ENCODE peak calls at places on chromosomes 7 and 10, in eight cellular contexts. One of them, this sample, is unnamed.

GRCh38 chr10:89553064-89553734 is 17.8 kb upstream of the SLC16A12 start:
- DNase-seq in suprapubic skin: no peak
- DNase-seq in uterus: no peak
- DNase-seq in IMR-90: peak
- DNase-seq in prostate gland: no peak
- DNase-seq in adrenal gland: no peak
- DNase-seq in transverse colon: no peak
- DNase-seq in lower leg skin: no peak
- DNase-seq in this sample: peak

GRCh38 chr7:55363386-55364170 is 1.6 kb upstream of the LANCL2 start:
- DNase-seq in suprapubic skin: no peak
- DNase-seq in uterus: no peak
- DNase-seq in lower leg skin: no peak
- DNase-seq in prostate gland: no peak
- DNase-seq in adrenal gland: no peak
- DNase-seq in IMR-90: no peak
- DNase-seq in transverse colon: no peak
- DNase-seq in this sample: no peak

GRCh38 chr10:102410427-102411073 is 8.0 kb downstream of the PSD start:
- DNase-seq in lower leg skin: no peak
- DNase-seq in prostate gland: no peak
- DNase-seq in IMR-90: no peak
- DNase-seq in uterus: peak
- DNase-seq in transverse colon: no peak
- DNase-seq in adrenal gland: no peak
- DNase-seq in suprapubic skin: no peak
- DNase-seq in this sample: no peak

GRCh38 chr10:84012831-84013458 is 126.4 kb upstream of the GHITM start:
- DNase-seq in uterus: no peak
- DNase-seq in IMR-90: no peak
- DNase-seq in adrenal gland: no peak
- DNase-seq in transverse colon: no peak
- DNase-seq in lower leg skin: no peak
- DNase-seq in prostate gland: no peak
- DNase-seq in suprapubic skin: no peak
- DNase-seq in this sample: no peak

GRCh38 chr7:11237742-11238141 is 264.1 kb downstream of the PHF14 start:
- DNase-seq in prostate gland: no peak
- DNase-seq in adrenal gland: no peak
- DNase-seq in IMR-90: no peak
- DNase-seq in uterus: no peak
- DNase-seq in suprapubic skin: no peak
- DNase-seq in lower leg skin: no peak
- DNase-seq in transverse colon: no peak
- DNase-seq in this sample: peak

GRCh38 chr10:22737587-22737986 is 23.2 kb upstream of the PIP4K2A start:
- DNase-seq in IMR-90: peak
- DNase-seq in transverse colon: no peak
- DNase-seq in adrenal gland: no peak
- DNase-seq in suprapubic skin: no peak
- DNase-seq in prostate gland: no peak
- DNase-seq in lower leg skin: peak
- DNase-seq in uterus: no peak
- DNase-seq in this sample: peak

GRCh38 chr10:6382081-6382480 is 179.3 kb downstream of the PFKFB3 start:
- DNase-seq in prostate gland: no peak
- DNase-seq in uterus: no peak
- DNase-seq in lower leg skin: no peak
- DNase-seq in adrenal gland: peak
- DNase-seq in suprapubic skin: no peak
- DNase-seq in IMR-90: peak
- DNase-seq in transverse colon: peak
- DNase-seq in this sample: no peak

GRCh38 chr7:20778063-20778721 is 8.5 kb downstream of the SP8 start:
- DNase-seq in transverse colon: peak
- DNase-seq in adrenal gland: no peak
- DNase-seq in lower leg skin: no peak
- DNase-seq in suprapubic skin: no peak
- DNase-seq in uterus: no peak
- DNase-seq in prostate gland: peak
- DNase-seq in IMR-90: no peak
- DNase-seq in this sample: no peak

GRCh38 chr7:130490888-130491771 is 755 bp upstream of the MEST start:
- DNase-seq in suprapubic skin: no peak
- DNase-seq in lower leg skin: no peak
- DNase-seq in prostate gland: peak
- DNase-seq in IMR-90: peak
- DNase-seq in adrenal gland: peak
- DNase-seq in transverse colon: peak
- DNase-seq in uterus: peak
- DNase-seq in this sample: no peak

GRCh38 chr7:129843365-129843898 is 109.3 kb downstream of the UBE2H start:
- DNase-seq in prostate gland: no peak
- DNase-seq in transverse colon: no peak
- DNase-seq in lower leg skin: no peak
- DNase-seq in IMR-90: no peak
- DNase-seq in suprapubic skin: no peak
- DNase-seq in adrenal gland: no peak
- DNase-seq in uterus: no peak
- DNase-seq in this sample: no peak

GRCh38 chr10:124225029-124225467 is 131.7 kb upstream of the CHST15 start:
- DNase-seq in transverse colon: no peak
- DNase-seq in suprapubic skin: no peak
- DNase-seq in uterus: no peak
- DNase-seq in adrenal gland: no peak
- DNase-seq in prostate gland: no peak
- DNase-seq in lower leg skin: no peak
- DNase-seq in IMR-90: no peak
- DNase-seq in this sample: no peak

GRCh38 chr7:25031007-25031406 is 51.0 kb upstream of the OSBPL3 start:
- DNase-seq in lower leg skin: no peak
- DNase-seq in uterus: no peak
- DNase-seq in adrenal gland: no peak
- DNase-seq in IMR-90: no peak
- DNase-seq in transverse colon: peak
- DNase-seq in suprapubic skin: no peak
- DNase-seq in prostate gland: no peak
- DNase-seq in this sample: no peak

GRCh38 chr10:114662651-114663217 is 4.7 kb upstream of the ABLIM1 start:
- DNase-seq in lower leg skin: no peak
- DNase-seq in transverse colon: no peak
- DNase-seq in IMR-90: no peak
- DNase-seq in adrenal gland: no peak
- DNase-seq in suprapubic skin: no peak
- DNase-seq in prostate gland: no peak
- DNase-seq in uterus: no peak
- DNase-seq in this sample: no peak

GRCh38 chr10:132630666-132631347 is 93.2 kb downstream of the INPP5A start:
- DNase-seq in IMR-90: no peak
- DNase-seq in lower leg skin: no peak
- DNase-seq in suprapubic skin: peak
- DNase-seq in uterus: peak
- DNase-seq in adrenal gland: peak
- DNase-seq in transverse colon: peak
- DNase-seq in prostate gland: no peak
- DNase-seq in this sample: no peak

GRCh38 chr7:29987083-29987482 is 2.5 kb downstream of the SCRN1 start:
- DNase-seq in suprapubic skin: no peak
- DNase-seq in uterus: no peak
- DNase-seq in lower leg skin: no peak
- DNase-seq in adrenal gland: no peak
- DNase-seq in transverse colon: no peak
- DNase-seq in IMR-90: peak
- DNase-seq in prostate gland: no peak
- DNase-seq in this sample: peak

GRCh38 chr7:1936006-1936310 is 265.9 kb downstream of the ELFN1 start:
- DNase-seq in uterus: no peak
- DNase-seq in prostate gland: no peak
- DNase-seq in suprapubic skin: no peak
- DNase-seq in IMR-90: no peak
- DNase-seq in adrenal gland: no peak
- DNase-seq in lower leg skin: no peak
- DNase-seq in transverse colon: no peak
- DNase-seq in this sample: no peak
- TF ChIP-seq POLR2A in uterus: no peak
- TF ChIP-seq POLR2A in prostate gland: no peak
- TF ChIP-seq POLR2A in suprapubic skin: no peak
- TF ChIP-seq POLR2A in IMR-90: no peak
- TF ChIP-seq POLR2A in adrenal gland: no peak
- TF ChIP-seq POLR2A in lower leg skin: no peak
- TF ChIP-seq POLR2A in transverse colon: no peak
- TF ChIP-seq POLR2A in this sample: no peak

DNA sequence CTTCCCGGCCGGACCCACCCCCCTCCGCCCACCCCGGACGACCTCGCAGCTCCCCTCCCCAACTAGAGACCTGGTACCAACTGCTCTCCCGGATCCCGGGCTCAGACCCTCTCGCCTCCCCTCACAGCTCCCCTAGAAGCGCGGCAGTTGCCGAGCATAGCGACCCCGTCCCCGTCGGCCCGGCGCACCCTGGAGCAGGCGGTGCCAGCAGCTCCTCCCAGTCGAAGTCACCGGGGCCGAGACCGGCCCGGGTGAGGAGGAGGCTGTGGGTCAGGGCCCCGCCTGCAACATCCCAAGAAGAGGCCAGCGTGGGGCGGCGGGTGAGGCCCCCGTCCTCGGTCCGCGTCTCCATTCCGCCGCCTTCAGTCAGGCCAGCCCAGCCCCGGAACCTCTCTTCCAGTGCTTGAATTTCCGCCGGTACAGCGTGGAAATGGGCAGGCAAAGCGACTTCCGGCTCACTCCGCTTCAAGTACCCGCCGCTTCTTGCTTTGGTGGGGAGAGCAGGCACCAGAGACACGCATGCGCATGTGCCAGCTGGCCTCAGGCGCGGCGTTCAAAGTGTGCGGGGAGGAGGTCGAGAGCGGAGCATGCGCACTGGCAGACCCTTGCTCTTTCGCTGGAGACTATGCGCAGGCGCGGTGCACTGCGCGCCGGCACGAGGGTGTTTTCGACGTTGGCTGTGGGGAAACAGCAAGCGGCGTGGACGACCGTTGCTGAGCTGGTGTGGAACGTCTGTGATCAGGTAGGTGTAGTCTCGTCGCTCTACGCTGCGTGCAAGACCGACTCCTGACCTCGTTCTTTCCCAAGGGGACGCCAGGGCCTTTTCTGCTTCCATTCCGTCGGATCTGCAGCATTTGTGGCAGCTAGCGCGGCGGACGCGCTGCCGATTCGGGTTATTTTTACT is at the start of gene C10orf88:
- DNase-seq in adrenal gland: peak
- DNase-seq in uterus: peak
- DNase-seq in IMR-90: peak
- DNase-seq in transverse colon: peak
- DNase-seq in prostate gland: peak
- DNase-seq in lower leg skin: peak
- DNase-seq in suprapubic skin: peak
- DNase-seq in this sample: peak
- TF ChIP-seq POLR2A in adrenal gland: peak
- TF ChIP-seq POLR2A in uterus: no peak
- TF ChIP-seq POLR2A in IMR-90: no peak
- TF ChIP-seq POLR2A in transverse colon: peak
- TF ChIP-seq POLR2A in prostate gland: peak
- TF ChIP-seq POLR2A in lower leg skin: no peak
- TF ChIP-seq POLR2A in suprapubic skin: no peak
- TF ChIP-seq POLR2A in this sample: no peak

GRCh38 chr7:104960741-104961479 is 53.1 kb upstream of the KMT2E start:
- DNase-seq in adrenal gland: peak
- DNase-seq in IMR-90: no peak
- DNase-seq in lower leg skin: peak
- DNase-seq in transverse colon: no peak
- DNase-seq in uterus: no peak
- DNase-seq in suprapubic skin: no peak
- DNase-seq in prostate gland: peak
- DNase-seq in this sample: no peak
- TF ChIP-seq POLR2A in adrenal gland: no peak
- TF ChIP-seq POLR2A in IMR-90: no peak
- TF ChIP-seq POLR2A in lower leg skin: no peak
- TF ChIP-seq POLR2A in transverse colon: no peak
- TF ChIP-seq POLR2A in uterus: no peak
- TF ChIP-seq POLR2A in suprapubic skin: no peak
- TF ChIP-seq POLR2A in prostate gland: no peak
- TF ChIP-seq POLR2A in this sample: no peak

GRCh38 chr10:31133628-31134302 is 102.1 kb upstream of the ZNF438 start:
- DNase-seq in uterus: peak
- DNase-seq in adrenal gland: peak
- DNase-seq in transverse colon: peak
- DNase-seq in lower leg skin: peak
- DNase-seq in prostate gland: peak
- DNase-seq in IMR-90: peak
- DNase-seq in suprapubic skin: peak
- DNase-seq in this sample: peak
- TF ChIP-seq POLR2A in uterus: peak
- TF ChIP-seq POLR2A in adrenal gland: peak
- TF ChIP-seq POLR2A in transverse colon: no peak
- TF ChIP-seq POLR2A in lower leg skin: no peak
- TF ChIP-seq POLR2A in prostate gland: peak
- TF ChIP-seq POLR2A in IMR-90: peak
- TF ChIP-seq POLR2A in suprapubic skin: peak
- TF ChIP-seq POLR2A in this sample: no peak

GRCh38 chr10:119207713-119208552 is 562 bp downstream of the GRK5 start:
- DNase-seq in suprapubic skin: peak
- DNase-seq in adrenal gland: peak
- DNase-seq in IMR-90: peak
- DNase-seq in transverse colon: peak
- DNase-seq in lower leg skin: peak
- DNase-seq in uterus: peak
- DNase-seq in prostate gland: peak
- DNase-seq in this sample: peak
- TF ChIP-seq POLR2A in suprapubic skin: no peak
- TF ChIP-seq POLR2A in adrenal gland: no peak
- TF ChIP-seq POLR2A in IMR-90: peak
- TF ChIP-seq POLR2A in transverse colon: no peak
- TF ChIP-seq POLR2A in lower leg skin: no peak
- TF ChIP-seq POLR2A in uterus: peak
- TF ChIP-seq POLR2A in prostate gland: no peak
- TF ChIP-seq POLR2A in this sample: peak

GRCh38 chr10:94403034-94403822 is 887 bp downstream of the TBC1D12 start:
- DNase-seq in transverse colon: peak
- DNase-seq in uterus: peak
- DNase-seq in suprapubic skin: no peak
- DNase-seq in lower leg skin: peak
- DNase-seq in IMR-90: peak
- DNase-seq in prostate gland: peak
- DNase-seq in adrenal gland: peak
- DNase-seq in this sample: peak
- TF ChIP-seq POLR2A in transverse colon: peak
- TF ChIP-seq POLR2A in uterus: no peak
- TF ChIP-seq POLR2A in suprapubic skin: peak
- TF ChIP-seq POLR2A in lower leg skin: no peak
- TF ChIP-seq POLR2A in IMR-90: no peak
- TF ChIP-seq POLR2A in prostate gland: peak
- TF ChIP-seq POLR2A in adrenal gland: peak
- TF ChIP-seq POLR2A in this sample: no peak

GRCh38 chr7:45131891-45132290 is 20.4 kb upstream of the TBRG4 start:
- DNase-seq in prostate gland: no peak
- DNase-seq in lower leg skin: no peak
- DNase-seq in IMR-90: no peak
- DNase-seq in transverse colon: no peak
- DNase-seq in suprapubic skin: no peak
- DNase-seq in adrenal gland: no peak
- DNase-seq in uterus: no peak
- DNase-seq in this sample: no peak
- TF ChIP-seq POLR2A in prostate gland: no peak
- TF ChIP-seq POLR2A in lower leg skin: no peak
- TF ChIP-seq POLR2A in IMR-90: no peak
- TF ChIP-seq POLR2A in transverse colon: no peak
- TF ChIP-seq POLR2A in suprapubic skin: no peak
- TF ChIP-seq POLR2A in adrenal gland: no peak
- TF ChIP-seq POLR2A in uterus: no peak
- TF ChIP-seq POLR2A in this sample: no peak

This sample was measured in H54.